ENCODE peak calls at places on chromosomes 13 and 19, in eight cellular contexts. S, M, N, U, L, Q, K and Y are unnamed samples.

GRCh38 chr19:58338336-58338735 is 11.5 kb downstream of the ZSCAN22 start:
- DNase-seq in S (no peak), M (peak; percentile 52), N (no peak), U (no peak), L (no peak), Q (no peak), K (no peak), Y (no peak)

GRCh38 chr19:41409288-41409687 is 11.7 kb downstream of the BCKDHA start:
- DNase-seq in S (no peak), M (no peak), N (no peak), U (no peak), L (peak; percentile 82), Q (no peak), K (peak; percentile 64), Y (no peak)

GRCh38 chr19:12913871-12914690 is 5.0 kb downstream of the SYCE2 start:
- DNase-seq in S (no peak), M (no peak), N (no peak), U (no peak), L (no peak), Q (no peak), K (no peak), Y (no peak)

GRCh38 chr13:63094069-63094468 is 1678.4 kb upstream of the PCDH20 start:
- DNase-seq in S (no peak), M (no peak), N (no peak), U (no peak), L (no peak), Q (no peak), K (no peak), Y (no peak)

GRCh38 chr19:55075366-55075998 is at the start of gene EPS8L1:
- DNase-seq in S (no peak), M (no peak), N (peak; percentile 64), U (no peak), L (peak; percentile 67), Q (no peak), K (peak; percentile 87), Y (no peak)

GRCh38 chr19:495440-496332 is 600 bp upstream of the MADCAM1 start:
- DNase-seq in S (no peak), M (no peak), N (peak; percentile 59), U (peak; percentile 39), L (no peak), Q (peak; percentile 57), K (no peak), Y (no peak)

GRCh38 chr19:3275068-3275582 is 50.7 kb downstream of the CELF5 start:
- DNase-seq in S (no peak), M (no peak), N (peak; percentile 49), U (no peak), L (peak; percentile 5), Q (no peak), K (no peak), Y (no peak)

GRCh38 chr13:38636106-38636505 is 50.8 kb upstream of the FREM2 start:
- DNase-seq in S (no peak), M (no peak), N (no peak), U (no peak), L (no peak), Q (no peak), K (no peak), Y (no peak)

GRCh38 chr19:45509692-45510015 is 2.4 kb downstream of the VASP start:
- DNase-seq in S (no peak), M (no peak), N (no peak), U (no peak), L (no peak), Q (no peak), K (no peak), Y (no peak)

GRCh38 chr19:48673436-48674100 is 751 bp upstream of the NTN5 start:
- DNase-seq in S (no peak), M (no peak), N (no peak), U (no peak), L (no peak), Q (no peak), K (no peak), Y (no peak)

GRCh38 chr19:45091031-45091918 is 1.7 kb upstream of the PPP1R37 start:
- DNase-seq in S (peak; percentile 98), M (peak; percentile 100), N (peak; percentile 98), U (peak; percentile 98), L (peak; percentile 94), Q (peak; percentile 99), K (peak; percentile 99), Y (peak; percentile 99)

GRCh38 chr13:108463365-108463764 is 166.0 kb upstream of the MYO16 start:
- DNase-seq in S (peak; percentile 85), M (no peak), N (no peak), U (no peak), L (peak; percentile 90), Q (no peak), K (peak; percentile 90), Y (no peak)

GRCh38 chr19:10295305-10295846 is 5.6 kb downstream of the ICAM5 start:
- DNase-seq in S (no peak), M (no peak), N (no peak), U (no peak), L (no peak), Q (peak; percentile 72), K (no peak), Y (peak; percentile 73)

GRCh38 chr13:21458457-21458815 is 667 bp downstream of the ZDHHC20 start:
- DNase-seq in S (no peak), M (no peak), N (peak; percentile 27), U (peak; percentile 47), L (peak; percentile 22), Q (no peak), K (no peak), Y (peak; percentile 62)

GRCh38 chr13:51330741-51331140 is 8.8 kb upstream of the SERPINE3 start:
- DNase-seq in S (peak; percentile 40), M (no peak), N (no peak), U (no peak), L (no peak), Q (no peak), K (peak; percentile 82), Y (no peak)

GRCh38 chr19:737591-738093 is 13.3 kb upstream of the MISP start:
- DNase-seq in S (no peak), M (peak; percentile 85), N (peak; percentile 49), U (peak; percentile 56), L (no peak), Q (peak; percentile 63), K (no peak), Y (peak; percentile 62)

GRCh38 chr19:30682576-30683536 is 310.7 kb downstream of the ZNF536 start:
- DNase-seq in S (peak; percentile 75), M (peak; percentile 91), N (peak; percentile 70), U (peak; percentile 82), L (peak; percentile 36), Q (peak; percentile 17), K (peak; percentile 51), Y (peak; percentile 79)

GRCh38 chr13:35881360-35881759 is 249.8 kb downstream of the DCLK1 start:
- DNase-seq in S (no peak), M (no peak), N (no peak), U (no peak), L (peak; percentile 49), Q (no peak), K (no peak), Y (no peak)